ENCODE peak calls at places on chromosomes 4 and X, in four cellular contexts. V is H1, J is SK-N-SH, T is endodermal cell. A is an unnamed sample.

GRCh38 chr4:76059750-76060149 is 14.8 kb upstream of the ART3 start:
- DNase-seq in V (no peak), J (no peak), T (no peak), A (no peak)

GRCh38 chr4:52836653-52837052 is 25.5 kb upstream of the RASL11B start:
- DNase-seq in V (no peak), J (no peak), T (no peak), A (no peak)

GRCh38 chrX:81261576-81261975 is 59.7 kb downstream of the SH3BGRL start:
- DNase-seq in V (no peak), J (no peak), T (no peak), A (no peak)

GRCh38 chrX:16711219-16712115 is 1.0 kb downstream of the CTPS2 start:
- DNase-seq in V (no peak), J (peak; percentile 44), T (peak; percentile 45), A (peak; percentile 29)

GRCh38 chrX:42519666-42520231 is 258.2 kb downstream of the PPP1R2C start:
- DNase-seq in V (no peak), J (no peak), T (no peak), A (no peak)

GRCh38 chr4:119337010-119337409 is 15.1 kb upstream of the FABP2 start:
- DNase-seq in V (no peak), J (no peak), T (no peak), A (no peak)

GRCh38 chr4:21467551-21467950 is 481.0 kb downstream of the KCNIP4 start:
- DNase-seq in V (no peak), J (no peak), T (no peak), A (no peak)

GRCh38 chr4:67809502-67809901 is 55.3 kb upstream of the GNRHR start:
- DNase-seq in V (no peak), J (no peak), T (peak; percentile 71), A (peak; percentile 6)

GRCh38 chr4:144562019-144562740 is 83.8 kb upstream of the HHIP start:
- DNase-seq in V (peak; percentile 15), J (no peak), T (peak; percentile 75), A (no peak)

GRCh38 chr4:128177376-128177959 is 110.1 kb downstream of the PGRMC2 start:
- DNase-seq in V (no peak), J (no peak), T (no peak), A (no peak)

GRCh38 chr4:161952382-161952781 is 211.4 kb downstream of the FSTL5 start:
- DNase-seq in V (no peak), J (no peak), T (no peak), A (no peak)

GRCh38 chrX:17597836-17598434 is 139.4 kb upstream of the SCML1 start:
- DNase-seq in V (no peak), J (peak; percentile 17), T (no peak), A (peak; percentile 70)

GRCh38 chrX:153642313-153642654 is 4.7 kb upstream of the DUSP9 start:
- DNase-seq in V (no peak), J (peak; percentile 75), T (peak; percentile 66), A (no peak)

GRCh38 chr4:124178449-124179021 is 534.0 kb downstream of the ANKRD50 start:
- DNase-seq in V (no peak), J (no peak), T (no peak), A (no peak)

GRCh38 chr4:26342328-26343040 is 21.7 kb downstream of the RBPJ start:
- DNase-seq in V (no peak), J (no peak), T (no peak), A (no peak)

DNA sequence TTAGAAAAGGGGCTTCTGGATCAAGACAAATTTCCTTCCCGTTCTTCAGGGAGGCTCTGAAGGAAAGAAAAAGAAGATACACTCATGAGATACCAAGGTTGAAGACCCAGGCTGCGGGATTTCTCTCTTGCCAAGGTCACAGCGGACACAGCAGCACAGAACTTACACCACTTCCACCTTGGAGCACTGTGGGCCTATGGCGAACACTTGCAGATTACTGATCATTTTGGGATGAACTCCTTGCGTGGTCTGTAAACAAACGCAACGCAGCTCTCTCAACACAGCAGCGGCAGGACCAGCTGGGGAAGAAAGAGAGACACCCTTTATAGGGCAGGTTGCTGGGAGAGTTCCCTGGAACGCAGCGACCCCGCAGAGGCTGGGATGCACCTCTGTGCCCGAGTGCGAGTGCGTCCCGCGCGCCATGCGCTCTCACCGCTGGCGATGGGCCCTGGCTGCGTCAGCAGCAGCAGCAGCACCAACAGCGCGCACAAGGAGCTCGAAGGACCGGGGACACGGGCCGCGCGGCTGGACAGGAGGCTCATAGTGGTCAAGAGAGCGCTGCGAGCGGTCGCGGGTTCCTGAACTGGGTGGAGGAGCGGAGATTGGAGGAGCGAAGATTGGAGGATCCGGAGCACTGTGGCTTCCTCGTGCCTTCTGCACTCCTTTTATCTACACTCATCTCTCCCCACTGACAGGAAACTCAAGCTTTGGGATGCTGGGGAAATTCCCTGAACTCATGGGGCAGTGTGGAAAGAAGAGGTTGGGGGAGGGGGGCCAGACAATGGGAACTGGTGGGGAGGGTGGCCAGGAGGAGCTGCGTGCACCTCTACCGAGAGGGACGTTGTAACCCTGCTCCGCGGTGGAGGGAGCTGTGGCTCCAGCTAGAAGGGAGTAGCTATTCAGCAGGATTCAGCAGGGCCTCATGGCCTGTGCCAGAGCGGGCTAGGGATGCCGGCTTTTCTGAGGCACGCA is at the start of gene CXCL5:
- DNase-seq in V (peak; percentile 67), J (no peak), T (peak; percentile 90), A (no peak)
- TF ChIP-seq CTCF in V (peak; percentile 58), J (no peak), T (peak; percentile 54), A (no peak)

DNA sequence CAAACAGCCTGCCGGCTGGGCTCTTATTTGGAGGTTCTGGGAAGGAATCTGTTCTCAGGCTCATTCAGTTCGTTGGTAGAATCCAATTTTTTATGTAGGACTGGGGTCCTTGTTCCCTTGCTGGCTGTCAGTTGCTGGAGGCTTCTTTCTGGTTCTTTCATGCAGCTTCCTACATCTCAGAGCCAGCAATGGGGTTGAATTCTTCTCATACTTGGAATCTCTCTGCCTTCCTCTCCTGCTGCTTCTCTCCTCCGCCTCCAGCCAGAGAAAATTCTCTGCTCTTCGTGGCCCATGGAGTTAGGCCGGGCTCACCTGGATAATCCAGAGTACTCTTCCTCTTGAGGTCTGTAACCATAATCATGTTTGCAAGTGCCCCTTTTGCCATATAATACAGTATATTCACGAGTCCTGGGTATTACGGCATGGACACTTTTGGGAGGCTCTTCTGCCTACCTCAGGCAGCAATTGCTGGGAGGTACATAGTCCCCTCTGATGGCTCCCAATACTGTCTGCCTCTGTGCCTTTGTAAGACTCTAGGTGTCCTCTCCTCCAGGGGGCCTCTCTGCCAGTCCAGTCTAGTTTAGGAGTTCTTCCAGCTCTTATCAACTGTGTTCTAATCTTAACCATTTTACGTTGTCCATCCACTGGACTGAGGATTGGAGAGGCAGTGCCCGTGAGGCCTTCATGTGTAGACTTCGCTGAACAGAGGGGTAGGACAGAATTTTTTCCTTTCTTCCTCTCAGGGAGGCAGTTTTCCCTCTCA is 2.2 kb downstream of the TRMT44 start:
- DNase-seq in V (no peak), J (no peak), T (no peak), A (no peak)
- H3K4me3 ChIP-seq in V (no peak overlapping the region), J (peak overlapping the region; percentile 99), T (peak overlapping the region; percentile 92), A (peak overlapping the region; percentile 96)

DNA sequence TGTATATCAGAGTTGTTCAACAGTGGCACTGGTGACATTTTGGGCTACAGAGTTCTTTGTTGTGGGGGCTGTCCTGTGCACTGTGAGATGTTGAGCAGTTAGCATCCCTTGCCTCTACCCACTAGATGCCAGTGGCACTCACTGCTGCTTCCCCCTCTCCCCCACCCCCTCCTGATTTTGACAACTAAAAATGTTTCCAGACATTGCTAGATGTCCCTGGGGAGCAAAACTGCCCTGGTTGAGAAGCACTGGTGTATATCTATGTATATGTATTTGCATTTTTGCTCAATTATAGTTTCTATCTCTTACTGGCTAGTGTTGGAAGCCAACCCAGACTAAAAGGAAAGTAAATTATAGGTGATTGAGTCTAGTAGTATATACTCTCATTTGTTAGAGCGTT is 2.4 kb downstream of the TMEM131L start:
- DNase-seq in V (no peak), J (peak; percentile 53), T (no peak), A (peak; percentile 81)
- H3K36me3 ChIP-seq in V (peaks cover 3% of the 10 kb centered on the region), J (no peaks in the 10 kb centered on the region), T (no peaks in the 10 kb centered on the region), A (no peaks in the 10 kb centered on the region)

GRCh38 chr4:40736910-40737309 is 12.8 kb upstream of the NSUN7 start:
- DNase-seq in V (no peak), J (peak; percentile 53), T (no peak), A (no peak)
- TF ChIP-seq CTCF in V (peak; percentile 33), J (peak; percentile 65), T (peak; percentile 53), A (peak; percentile 42)